ENCODE peak calls at places on chromosomes 3 and 15, in four cellular contexts. E is Caki2; M is stimulated activated CD4-positive, alpha-beta T cell treated with anti-CD3 and anti-CD28 coated beads, TNF-alpha, amount 100 ng/mL, for 48 hours; S is A673. X is an unnamed sample.
A peak's percentile ranks its signal among the peaks of the same experiment; 100 is the strongest.

GRCh38 chr3:179069762-179070390 is 1.7 kb downstream of the ZMAT3 start:
- DNase-seq in E (no peak), M (no peak), S (no peak), X (no peak)

GRCh38 chr3:64056616-64057165 is 33.4 kb upstream of the PSMD6 start:
- DNase-seq in E (no peak), M (no peak), S (no peak), X (peak; percentile 58)

GRCh38 chr15:49982586-49982985 is 136.4 kb downstream of the ATP8B4 start:
- DNase-seq in E (no peak), M (no peak), S (no peak), X (no peak)

GRCh38 chr15:70111203-70112017 is 13.7 kb upstream of the TLE3 start:
- DNase-seq in E (peak; percentile 56), M (no peak), S (peak; percentile 91), X (peak; percentile 87)

GRCh38 chr15:72172796-72173195 is 24.8 kb downstream of the GRAMD2A start:
- DNase-seq in E (no peak), M (no peak), S (no peak), X (no peak)

GRCh38 chr3:84960581-84960980 is 1.8 kb downstream of the CADM2 start:
- DNase-seq in E (no peak), M (no peak), S (no peak), X (no peak)

GRCh38 chr3:76724706-76725105 is 315.2 kb upstream of the ROBO2 start:
- DNase-seq in E (no peak), M (no peak), S (peak; percentile 62), X (no peak)

GRCh38 chr15:80182611-80183210 is 29.9 kb downstream of the FAH start:
- DNase-seq in E (no peak), M (no peak), S (no peak), X (peak; percentile 19)

GRCh38 chr3:72579191-72579580 is 269.1 kb downstream of the SHQ1 start:
- DNase-seq in E (no peak), M (no peak), S (no peak), X (no peak)

X was measured in Daoy.